ENCODE peak calls at places on chromosomes 12 and 14, in eight cellular contexts. A is heart left ventricle, R is fibroblast of pulmonary artery, U is astrocyte of the spinal cord, J is neural crest cell, D is omental fat pad, W is AG09309, K is mucosa of descending colon. P is an unnamed sample.

GRCh38 chr14:53306267-53306721 is 153.2 kb upstream of the DDHD1 start:
- DNase-seq in A (peak), R (peak), U (peak), J (peak), D (no peak), W (no peak), K (peak), P (peak)

GRCh38 chr12:127108360-127109215 is 1158.4 kb upstream of the TMEM132C start:
- DNase-seq in A (peak), R (peak), U (peak), J (peak), D (peak), W (peak), K (no peak), P (peak)

GRCh38 chr12:132180648-132181546 is 36.6 kb downstream of the NOC4L start:
- DNase-seq in A (no peak), R (no peak), U (no peak), J (no peak), D (no peak), W (no peak), K (peak), P (no peak)

GRCh38 chr14:76015668-76016067 is 30.1 kb downstream of the IFT43 start:
- DNase-seq in A (no peak), R (no peak), U (no peak), J (no peak), D (no peak), W (no peak), K (no peak), P (no peak)

GRCh38 chr12:96471368-96472040 is 17.9 kb upstream of the CFAP54 start:
- DNase-seq in A (no peak), R (peak), U (peak), J (no peak), D (no peak), W (peak), K (no peak), P (no peak)

GRCh38 chr12:43290836-43291235 is 261.2 kb downstream of the ADAMTS20 start:
- DNase-seq in A (no peak), R (no peak), U (no peak), J (no peak), D (no peak), W (no peak), K (no peak), P (no peak)

GRCh38 chr14:104557086-104557485 is 22.5 kb upstream of the C14orf180 start:
- DNase-seq in A (peak), R (no peak), U (no peak), J (no peak), D (no peak), W (no peak), K (peak), P (no peak)

GRCh38 chr12:120939954-120940353 is 35.8 kb upstream of the SPPL3 start:
- DNase-seq in A (no peak), R (no peak), U (no peak), J (no peak), D (no peak), W (no peak), K (no peak), P (no peak)

GRCh38 chr14:100173353-100173752 is 13.9 kb upstream of the DEGS2 start:
- DNase-seq in A (no peak), R (no peak), U (no peak), J (no peak), D (no peak), W (no peak), K (no peak), P (no peak)

GRCh38 chr12:89390802-89391673 is 38.7 kb upstream of the DUSP6 start:
- DNase-seq in A (no peak), R (peak), U (peak), J (no peak), D (no peak), W (peak), K (no peak), P (no peak)

GRCh38 chr12:89529738-89530137 is 3.9 kb upstream of the POC1B start:
- DNase-seq in A (no peak), R (peak), U (peak), J (no peak), D (no peak), W (no peak), K (no peak), P (no peak)

GRCh38 chr12:100868487-100868886 is 73.9 kb downstream of the ANO4 start:
- DNase-seq in A (no peak), R (peak), U (peak), J (no peak), D (no peak), W (peak), K (no peak), P (no peak)
- TF ChIP-seq CTCF in A (no peak), R (no peak), U (no peak), J (no peak), D (no peak), W (no peak), K (no peak), P (no peak)

GRCh38 chr12:29429999-29430698 is 49.2 kb upstream of the ERGIC2 start:
- DNase-seq in A (no peak), R (no peak), U (no peak), J (no peak), D (no peak), W (no peak), K (no peak), P (no peak)

GRCh38 chr12:29425722-29426121 is 44.8 kb upstream of the ERGIC2 start:
- DNase-seq in A (no peak), R (peak), U (no peak), J (no peak), D (no peak), W (no peak), K (no peak), P (no peak)

GRCh38 chr12:29426516-29426915 is 45.5 kb upstream of the ERGIC2 start:
- DNase-seq in A (no peak), R (no peak), U (no peak), J (no peak), D (no peak), W (no peak), K (no peak), P (no peak)

GRCh38 chr12:29428630-29429029 is 47.7 kb upstream of the ERGIC2 start:
- DNase-seq in A (no peak), R (peak), U (peak), J (no peak), D (no peak), W (peak), K (no peak), P (no peak)

GRCh38 chr12:29427964-29428363 is 47.0 kb upstream of the ERGIC2 start:
- DNase-seq in A (peak), R (peak), U (no peak), J (no peak), D (no peak), W (no peak), K (no peak), P (no peak)
- TF ChIP-seq CTCF in A (peak), R (peak), U (no peak), J (no peak), D (no peak), W (peak), K (no peak), P (peak)

DNA sequence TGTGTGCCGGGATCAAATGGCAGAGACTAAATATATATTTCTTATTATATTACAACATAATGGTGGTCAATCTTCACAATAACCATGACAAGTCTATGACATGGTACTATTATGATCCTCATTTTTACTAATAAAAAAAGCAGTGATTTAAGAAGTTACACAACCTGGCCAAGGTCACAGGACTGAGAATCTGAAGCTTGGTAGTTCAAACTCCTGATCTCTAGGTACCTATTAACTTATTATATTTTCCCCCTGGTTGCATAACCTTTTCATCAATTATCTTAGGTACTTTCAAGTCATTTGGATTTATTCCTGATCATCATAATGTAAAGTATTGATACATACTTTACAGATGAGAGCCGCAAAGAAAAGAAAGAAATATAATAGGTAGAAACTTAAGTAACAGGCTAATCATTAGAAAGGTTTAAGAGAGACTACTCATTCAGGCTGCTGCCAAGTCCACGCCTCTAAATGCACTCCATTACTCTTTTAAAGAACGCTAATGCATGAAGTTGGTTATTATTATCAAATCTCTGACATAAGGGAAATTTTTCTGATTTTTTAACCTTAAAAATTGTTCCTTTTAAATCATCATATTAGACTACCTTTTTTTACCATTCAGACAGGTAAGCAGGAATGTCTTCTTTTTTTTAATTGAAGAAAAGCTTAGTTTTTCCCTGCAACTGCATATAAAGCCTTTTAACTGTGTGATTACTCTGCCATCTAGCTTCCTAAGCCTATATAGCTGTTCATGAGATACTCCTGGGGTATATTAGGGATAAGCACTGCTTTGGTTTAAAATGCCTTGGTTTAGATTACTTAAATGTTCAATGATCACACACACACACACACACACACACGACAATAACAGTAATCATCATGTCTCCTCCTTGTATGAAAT is 35.6 kb downstream of the RPS29 start:
- DNase-seq in A (no peak), R (peak), U (peak), J (no peak), D (no peak), W (no peak), K (no peak), P (no peak)
- TF ChIP-seq CTCF in A (peak), R (peak), U (peak), J (peak), D (no peak), W (peak), K (no peak), P (no peak)

GRCh38 chr12:53308276-53308675 is 8.8 kb downstream of the MYG1 start:
- DNase-seq in A (no peak), R (no peak), U (no peak), J (no peak), D (no peak), W (no peak), K (no peak), P (no peak)

DNA sequence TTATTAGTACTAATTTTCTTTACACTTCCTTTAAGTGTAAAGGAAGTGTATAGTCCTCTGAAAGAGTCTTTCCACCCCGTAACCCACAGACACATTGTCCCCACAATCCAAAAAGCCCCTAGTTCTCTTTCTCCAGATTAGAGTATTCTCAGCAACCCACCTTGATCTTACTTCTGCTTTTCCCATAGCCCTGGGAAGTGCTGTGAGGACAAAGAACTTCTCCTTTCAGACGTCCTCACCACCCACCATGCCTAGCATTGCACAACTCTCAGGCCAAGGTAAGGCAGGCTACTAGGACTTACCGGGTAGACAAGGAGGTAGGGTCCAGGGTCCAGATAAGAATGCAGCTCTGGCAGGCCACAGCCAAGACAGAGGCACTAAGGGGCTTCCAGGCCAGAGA is 7.4 kb downstream of the AAAS start:
- DNase-seq in A (no peak), R (no peak), U (no peak), J (no peak), D (no peak), W (no peak), K (no peak), P (no peak)
- TF ChIP-seq CTCF in A (no peak), R (no peak), U (no peak), J (no peak), D (no peak), W (no peak), K (no peak), P (no peak)

GRCh38 chr14:74302634-74303569 is at the start of gene ABCD4:
- DNase-seq in A (peak), R (peak), U (peak), J (peak), D (peak), W (peak), K (peak), P (peak)
- TF ChIP-seq CTCF in A (peak), R (peak), U (peak), J (peak), D (no peak), W (peak), K (no peak), P (peak)

P was measured in nephron progenitor cell.